ENCODE peak calls at places on chromosomes 1 and 21, in seven cellular contexts. R, M, H, T, Q, D and C are unnamed samples.

GRCh38 chr21:35208810-35209517 is 159.9 kb upstream of the RUNX1 start:
- DNase-seq in R (no peak), M (no peak), H (peak), T (peak), Q (peak), D (no peak), C (no peak)

GRCh38 chr1:30879126-30879786 is 29.3 kb downstream of the SDC3 start:
- DNase-seq in R (peak), M (no peak), H (no peak), T (no peak), Q (no peak), D (no peak), C (no peak)

GRCh38 chr1:241847540-241847795 is 536 bp upstream of the EXO1 start:
- DNase-seq in R (no peak), M (no peak), H (no peak), T (no peak), Q (no peak), D (no peak), C (no peak)

GRCh38 chr1:111190931-111191451 is 9.5 kb downstream of the DENND2D start:
- DNase-seq in R (no peak), M (no peak), H (peak), T (peak), Q (peak), D (no peak), C (no peak)

GRCh38 chr1:39204441-39205081 is at the start of gene MACF1:
- DNase-seq in R (no peak), M (peak), H (peak), T (peak), Q (peak), D (no peak), C (no peak)

GRCh38 chr1:168234846-168235547 is 9.2 kb downstream of the SFT2D2 start:
- DNase-seq in R (no peak), M (no peak), H (no peak), T (peak), Q (peak), D (no peak), C (no peak)

GRCh38 chr21:14900058-14900457 is 164.7 kb downstream of the NRIP1 start:
- DNase-seq in R (no peak), M (no peak), H (no peak), T (peak), Q (no peak), D (no peak), C (no peak)

GRCh38 chr1:167791281-167792209 is 69.8 kb downstream of the MPZL1 start:
- DNase-seq in R (no peak), M (peak), H (peak), T (peak), Q (peak), D (peak), C (no peak)

GRCh38 chr1:222824641-222825040 is 9.8 kb downstream of the DISP1 start:
- DNase-seq in R (no peak), M (no peak), H (peak), T (no peak), Q (no peak), D (no peak), C (no peak)

GRCh38 chr1:157968503-157968902 is 24.9 kb upstream of the KIRREL1 start:
- DNase-seq in R (no peak), M (peak), H (peak), T (peak), Q (peak), D (no peak), C (no peak)

GRCh38 chr1:62727656-62728396 is 39.6 kb upstream of the DOCK7 start:
- DNase-seq in R (no peak), M (no peak), H (peak), T (no peak), Q (no peak), D (no peak), C (no peak)

GRCh38 chr1:53176452-53177344 is 19.9 kb upstream of the CPT2 start:
- DNase-seq in R (no peak), M (peak), H (peak), T (no peak), Q (peak), D (no peak), C (no peak)

GRCh38 chr1:147472953-147473734 is 68.2 kb upstream of the BCL9 start:
- DNase-seq in R (no peak), M (no peak), H (peak), T (peak), Q (peak), D (no peak), C (no peak)

GRCh38 chr1:177248258-177248657 is 77.5 kb downstream of the BRINP2 start:
- DNase-seq in R (no peak), M (no peak), H (no peak), T (no peak), Q (no peak), D (no peak), C (no peak)

GRCh38 chr1:68049941-68050878 is at the start of gene DIRAS3:
- DNase-seq in R (peak), M (no peak), H (peak), T (peak), Q (peak), D (peak), C (no peak)

GRCh38 chr1:8597455-8597854 is 220.0 kb downstream of the RERE start:
- DNase-seq in R (no peak), M (no peak), H (peak), T (peak), Q (peak), D (no peak), C (no peak)

GRCh38 chr1:228792601-228793000 is 57.3 kb downstream of the RHOU start:
- DNase-seq in R (no peak), M (no peak), H (no peak), T (no peak), Q (no peak), D (no peak), C (no peak)

DNA sequence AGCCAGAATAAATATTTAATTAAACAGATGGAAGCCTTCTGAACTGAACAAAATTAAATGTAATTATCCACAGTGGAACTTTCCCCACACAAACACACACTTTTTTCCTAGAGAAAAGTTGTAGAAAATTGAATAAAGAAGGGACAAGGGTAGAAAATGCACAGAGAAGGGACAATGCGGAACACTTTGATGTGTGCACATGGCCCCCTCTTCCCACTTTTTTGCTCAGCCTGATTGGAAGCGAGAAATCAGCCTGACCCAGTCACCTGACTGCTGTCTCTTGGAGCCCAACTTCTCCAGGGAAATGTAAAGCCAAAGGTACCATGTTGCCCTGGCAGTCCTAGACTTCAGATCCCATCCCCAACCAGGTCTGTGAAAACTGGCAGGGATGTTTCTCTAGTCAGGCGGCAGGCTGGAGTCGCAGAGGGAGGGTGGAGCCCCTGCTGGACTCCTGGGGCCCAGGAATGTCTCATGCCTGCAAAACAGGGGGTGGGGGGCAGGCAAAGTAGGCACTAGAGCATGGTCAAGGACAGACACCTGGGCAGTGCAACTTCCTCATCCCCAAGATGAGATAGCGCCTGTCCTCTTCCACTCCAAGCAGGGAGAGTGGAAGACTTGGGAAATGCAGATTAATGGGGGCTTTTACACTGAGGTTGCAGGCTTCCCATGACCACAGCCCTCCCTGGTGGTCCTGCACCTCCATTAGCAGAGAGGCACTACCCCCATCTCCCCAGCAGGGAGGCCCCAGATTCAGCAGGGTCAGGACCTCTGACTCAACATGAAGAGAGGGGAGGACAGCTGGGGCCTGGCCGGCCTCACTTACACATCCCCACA is 2.8 kb downstream of the CERS2 start:
- DNase-seq in R (no peak), M (no peak), H (no peak), T (no peak), Q (no peak), D (no peak), C (no peak)
- TF ChIP-seq CTCF in R (no peak), M (no peak), H (peak), T (peak), Q (no peak), D (no peak), C (no peak)

DNA sequence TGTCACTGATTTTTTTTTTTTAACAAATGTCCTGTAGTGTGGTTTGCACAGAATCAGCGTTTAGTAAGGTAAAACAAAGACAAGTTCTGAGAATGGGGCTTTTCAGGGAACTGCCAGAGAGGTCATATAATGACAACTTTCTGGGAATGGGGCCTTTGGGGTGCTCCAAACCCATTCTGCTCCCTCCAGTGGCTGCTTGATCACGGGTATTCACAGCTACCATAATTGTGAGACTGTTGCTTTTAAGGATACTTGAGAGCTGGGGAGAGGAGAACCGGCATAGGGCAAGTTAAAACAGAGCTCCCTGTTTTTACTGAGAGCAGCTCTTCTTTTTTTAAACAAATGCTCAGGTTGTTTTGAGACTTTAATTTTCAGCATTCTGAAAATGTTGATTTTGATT is 48.2 kb downstream of the CYP2J2 start:
- DNase-seq in R (no peak), M (no peak), H (no peak), T (no peak), Q (no peak), D (no peak), C (no peak)
- TF ChIP-seq CTCF in R (no peak), M (no peak), H (no peak), T (no peak), Q (no peak), D (no peak), C (no peak)

GRCh38 chr1:6384135-6384534 is 9.4 kb downstream of the ACOT7 start:
- DNase-seq in R (no peak), M (no peak), H (no peak), T (no peak), Q (no peak), D (no peak), C (no peak)

GRCh38 chr1:6373961-6374720 is 19.4 kb downstream of the ACOT7 start:
- DNase-seq in R (no peak), M (no peak), H (no peak), T (no peak), Q (no peak), D (no peak), C (no peak)

GRCh38 chr1:6380037-6380436 is 13.5 kb downstream of the ACOT7 start:
- DNase-seq in R (no peak), M (no peak), H (no peak), T (no peak), Q (no peak), D (no peak), C (no peak)

DNA sequence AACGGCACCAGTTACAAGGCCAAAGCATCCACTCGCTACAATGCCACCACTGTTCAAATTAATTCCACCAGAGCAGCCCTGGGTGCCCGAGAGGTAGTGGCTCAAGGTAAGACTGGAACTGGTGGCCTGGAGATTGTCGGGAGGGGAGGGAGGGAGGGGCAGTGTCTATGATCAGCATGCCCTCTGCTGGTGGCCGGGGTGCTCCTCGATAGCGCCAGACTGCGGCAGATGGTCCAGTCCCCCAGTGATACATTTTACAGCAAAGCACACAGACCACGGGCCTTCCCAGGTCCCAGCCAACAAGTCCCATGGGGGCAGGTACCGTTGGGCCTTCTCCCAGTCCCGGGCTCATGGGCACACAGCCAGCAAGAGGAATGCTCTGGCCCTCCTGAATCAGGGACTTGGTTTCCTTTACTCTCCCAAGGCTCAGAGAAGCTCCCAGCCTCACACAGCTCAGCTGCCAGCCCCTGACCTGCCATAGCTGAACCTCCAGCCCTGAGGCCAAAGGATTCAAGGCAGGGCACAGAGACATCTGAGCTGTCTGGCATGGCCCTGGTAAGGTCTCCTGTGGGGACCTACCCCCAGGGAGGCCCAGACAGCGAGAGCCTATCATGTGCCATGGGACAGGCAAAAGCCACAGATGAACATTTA is 15.3 kb downstream of the ACOT7 start:
- DNase-seq in R (no peak), M (no peak), H (no peak), T (no peak), Q (no peak), D (no peak), C (no peak)
- TF ChIP-seq CTCF in R (no peak), M (no peak), H (no peak), T (no peak), Q (peak), D (no peak), C (no peak)

GRCh38 chr1:18373151-18373550 is 107.6 kb upstream of the KLHDC7A start:
- DNase-seq in R (no peak), M (no peak), H (no peak), T (no peak), Q (no peak), D (no peak), C (no peak)

GRCh38 chr1:18376661-18377060 is 104.1 kb upstream of the KLHDC7A start:
- DNase-seq in R (no peak), M (no peak), H (no peak), T (no peak), Q (no peak), D (no peak), C (no peak)

GRCh38 chr1:18373882-18374493 is 106.7 kb upstream of the KLHDC7A start:
- DNase-seq in R (no peak), M (peak), H (no peak), T (no peak), Q (no peak), D (no peak), C (no peak)
- TF ChIP-seq CTCF in R (no peak), M (peak), H (no peak), T (no peak), Q (no peak), D (no peak), C (no peak)

GRCh38 chr1:56461158-56462127 is 117.9 kb downstream of the PLPP3 start:
- DNase-seq in R (no peak), M (no peak), H (peak), T (no peak), Q (no peak), D (no peak), C (no peak)
- TF ChIP-seq CTCF in R (no peak), M (no peak), H (no peak), T (no peak), Q (no peak), D (no peak), C (no peak)

GRCh38 chr1:198101716-198102453 is 54.9 kb upstream of the NEK7 start:
- DNase-seq in R (no peak), M (no peak), H (no peak), T (no peak), Q (no peak), D (no peak), C (no peak)

GRCh38 chr1:198099755-198100154 is 57.0 kb upstream of the NEK7 start:
- DNase-seq in R (no peak), M (no peak), H (no peak), T (no peak), Q (no peak), D (no peak), C (no peak)

GRCh38 chr1:198096390-198096789 is 60.4 kb upstream of the NEK7 start:
- DNase-seq in R (no peak), M (no peak), H (no peak), T (peak), Q (no peak), D (no peak), C (no peak)
- TF ChIP-seq CTCF in R (no peak), M (no peak), H (no peak), T (no peak), Q (no peak), D (no peak), C (no peak)

GRCh38 chr1:217425528-217425927 is 205.4 kb downstream of the GPATCH2 start:
- DNase-seq in R (no peak), M (no peak), H (peak), T (peak), Q (peak), D (no peak), C (no peak)

GRCh38 chr1:217435159-217435558 is 195.7 kb downstream of the GPATCH2 start:
- DNase-seq in R (no peak), M (no peak), H (no peak), T (no peak), Q (peak), D (no peak), C (no peak)

GRCh38 chr1:217433664-217434063 is 197.2 kb downstream of the GPATCH2 start:
- DNase-seq in R (no peak), M (no peak), H (no peak), T (no peak), Q (no peak), D (no peak), C (no peak)

GRCh38 chr1:217432339-217432738 is 198.6 kb downstream of the GPATCH2 start:
- DNase-seq in R (no peak), M (no peak), H (no peak), T (no peak), Q (no peak), D (no peak), C (no peak)

GRCh38 chr1:217431395-217431794 is 199.5 kb downstream of the GPATCH2 start:
- DNase-seq in R (no peak), M (no peak), H (no peak), T (peak), Q (peak), D (no peak), C (no peak)
- TF ChIP-seq CTCF in R (no peak), M (no peak), H (peak), T (no peak), Q (peak), D (no peak), C (no peak)

DNA sequence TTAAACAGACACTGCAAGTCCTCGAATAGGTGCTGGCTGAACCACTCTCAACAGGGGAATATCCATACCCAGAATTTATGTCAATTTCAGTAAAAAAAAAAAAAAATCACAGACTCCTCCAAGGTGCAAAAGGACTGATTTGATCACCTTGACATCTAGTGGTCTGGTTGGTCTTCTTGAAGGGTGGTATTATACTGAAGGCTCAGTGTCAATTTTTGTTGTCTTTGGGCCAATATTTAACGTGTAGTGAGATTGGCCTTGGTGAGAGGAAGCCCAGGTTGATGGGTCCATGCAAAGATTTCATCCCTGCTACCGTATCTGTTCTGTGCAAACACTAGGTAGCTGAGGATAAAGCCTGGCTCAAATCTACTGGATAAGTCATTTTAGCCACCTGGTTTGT is 4.0 kb upstream of the GBP5 start:
- DNase-seq in R (no peak), M (no peak), H (no peak), T (peak), Q (peak), D (no peak), C (no peak)
- TF ChIP-seq CTCF in R (no peak), M (no peak), H (peak), T (no peak), Q (no peak), D (no peak), C (no peak)

GRCh38 chr1:219066098-219066497 is 107.6 kb upstream of the LYPLAL1 start:
- DNase-seq in R (no peak), M (no peak), H (no peak), T (no peak), Q (no peak), D (no peak), C (no peak)

GRCh38 chr1:219071209-219071608 is 102.5 kb upstream of the LYPLAL1 start:
- DNase-seq in R (peak), M (no peak), H (no peak), T (no peak), Q (no peak), D (no peak), C (no peak)

GRCh38 chr1:219066631-219067349 is 106.9 kb upstream of the LYPLAL1 start:
- DNase-seq in R (no peak), M (no peak), H (peak), T (peak), Q (peak), D (no peak), C (no peak)

GRCh38 chr1:219072329-219072728 is 101.3 kb upstream of the LYPLAL1 start:
- DNase-seq in R (no peak), M (no peak), H (no peak), T (no peak), Q (no peak), D (no peak), C (no peak)

GRCh38 chr1:219067350-219067712 is 106.3 kb upstream of the LYPLAL1 start:
- DNase-seq in R (no peak), M (no peak), H (no peak), T (no peak), Q (no peak), D (no peak), C (no peak)
- TF ChIP-seq CTCF in R (no peak), M (no peak), H (no peak), T (no peak), Q (no peak), D (no peak), C (no peak)

GRCh38 chr1:20229191-20229590 is 42.9 kb upstream of the PLA2G2C start:
- DNase-seq in R (no peak), M (no peak), H (no peak), T (no peak), Q (no peak), D (no peak), C (no peak)

GRCh38 chr1:20234761-20235540 is 48.6 kb upstream of the PLA2G2C start:
- DNase-seq in R (no peak), M (no peak), H (no peak), T (no peak), Q (no peak), D (no peak), C (no peak)

GRCh38 chr1:20233866-20234265 is 47.5 kb upstream of the PLA2G2C start:
- DNase-seq in R (no peak), M (no peak), H (no peak), T (no peak), Q (no peak), D (no peak), C (no peak)

GRCh38 chr1:20237646-20238045 is 51.3 kb upstream of the PLA2G2C start:
- DNase-seq in R (no peak), M (no peak), H (no peak), T (no peak), Q (no peak), D (no peak), C (no peak)

GRCh38 chr1:20233394-20233793 is 47.1 kb upstream of the PLA2G2C start:
- DNase-seq in R (no peak), M (no peak), H (peak), T (peak), Q (peak), D (no peak), C (no peak)
- TF ChIP-seq CTCF in R (no peak), M (no peak), H (peak), T (peak), Q (peak), D (no peak), C (no peak)